ENCODE peak calls at places on chromosomes 1 and 21, in six cellular contexts. B, Y, M, W, A and T are unnamed samples.

GRCh38 chr1:187689137-187689536 is 860.4 kb downstream of the PLA2G4A start:
- DNase-seq in B (no peak), Y (no peak), A (no peak), W (peak; percentile 92), M (no peak), T (no peak)

GRCh38 chr1:28341591-28341990 is 12.8 kb downstream of the MED18 start:
- DNase-seq in B (no peak), M (no peak), A (no peak), W (peak; percentile 58), Y (no peak), T (no peak)

GRCh38 chr1:10779201-10779600 is 17.2 kb downstream of the CASZ1 start:
- DNase-seq in Y (no peak), W (peak; percentile 76), A (no peak), M (no peak), B (peak; percentile 78), T (no peak)

GRCh38 chr1:163072658-163073057 is 3.5 kb downstream of the RGS4 start:
- DNase-seq in W (peak; percentile 83), A (no peak), B (no peak), M (no peak), Y (no peak), T (no peak)

GRCh38 chr1:57017717-57018116 is 51.9 kb upstream of the C8B start:
- DNase-seq in B (peak; percentile 2), M (peak; percentile 29), A (no peak), W (no peak), Y (no peak), T (peak; percentile 30)

GRCh38 chr1:113641396-113641795 is 117.9 kb downstream of the PHTF1 start:
- DNase-seq in W (peak; percentile 18), Y (no peak), A (no peak), M (no peak), B (no peak), T (no peak)

GRCh38 chr1:205567716-205568115 is 63.2 kb downstream of the CDK18 start:
- DNase-seq in A (peak; percentile 53), Y (no peak), W (no peak), M (no peak), B (no peak), T (no peak)

GRCh38 chr1:118360817-118361216 is 175.8 kb upstream of the SPAG17 start:
- DNase-seq in M (no peak), A (no peak), Y (no peak), B (no peak), W (peak; percentile 72), T (no peak)

GRCh38 chr1:162857850-162858249 is 3.1 kb downstream of the CCDC190 start:
- DNase-seq in M (no peak), B (no peak), W (peak; percentile 72), Y (no peak), A (no peak), T (no peak)

GRCh38 chr1:10838541-10838940 is 42.1 kb upstream of the CASZ1 start:
- DNase-seq in B (no peak), A (no peak), Y (no peak), W (no peak), M (no peak), T (no peak)

GRCh38 chr1:54335396-54336056 is 70.7 kb downstream of the SSBP3 start:
- DNase-seq in Y (no peak), B (no peak), M (no peak), A (peak; percentile 87), W (peak; percentile 94), T (no peak)

GRCh38 chr1:54474500-54475235 is 68.5 kb upstream of the SSBP3 start:
- DNase-seq in M (no peak), A (no peak), Y (no peak), B (no peak), W (no peak), T (no peak)

GRCh38 chr1:227888404-227889046 is 59.2 kb downstream of the WNT9A start:
- DNase-seq in W (no peak), A (peak; percentile 57), B (no peak), M (no peak), Y (no peak), T (no peak)

GRCh38 chr1:62810420-62811274 is 26.7 kb downstream of the ATG4C start:
- DNase-seq in A (no peak), M (no peak), W (no peak), B (no peak), Y (no peak), T (no peak)

GRCh38 chr1:39509360-39510009 is 18.0 kb downstream of the BMP8A start:
- DNase-seq in B (no peak), W (peak; percentile 62), A (no peak), Y (no peak), M (no peak), T (no peak)

GRCh38 chr1:43348809-43349593 is 9.8 kb upstream of the CDC20 start:
- DNase-seq in B (peak; percentile 89), Y (peak; percentile 89), M (no peak), W (peak; percentile 79), A (peak; percentile 92), T (peak; percentile 93)

GRCh38 chr1:18419845-18420184 is 60.9 kb upstream of the KLHDC7A start:
- DNase-seq in Y (no peak), M (no peak), B (no peak), W (no peak), A (no peak), T (no peak)

GRCh38 chr21:32525282-32525681 is 60.0 kb downstream of the TCP10L start:
- DNase-seq in M (no peak), Y (no peak), B (no peak), W (no peak), A (no peak), T (no peak)

DNA sequence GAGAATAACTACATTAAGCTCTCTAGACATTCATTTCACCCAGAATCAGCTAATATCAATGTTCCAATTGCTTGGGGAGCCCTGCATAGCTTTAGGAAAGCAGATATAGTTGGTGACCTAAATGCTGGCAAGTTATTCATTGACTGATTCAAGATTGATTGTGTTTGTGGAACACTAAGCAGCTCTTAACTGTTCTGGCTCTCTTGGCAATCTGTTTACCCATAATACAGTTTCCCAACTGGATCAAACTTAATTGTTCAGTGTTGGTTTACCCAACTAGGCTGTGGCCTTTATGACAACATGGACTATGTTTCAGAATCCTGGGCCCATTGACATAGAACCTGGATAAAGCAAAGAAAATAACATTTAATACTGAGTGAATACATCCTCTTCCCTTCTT is 83.7 kb downstream of the NRDC start:
- DNase-seq in M (no peak), Y (no peak), A (no peak), W (no peak), B (no peak), T (no peak)
- H3K4me1 ChIP-seq in M (no peaks in the 10 kb centered on the region), Y (no peaks in the 10 kb centered on the region), A (no peaks in the 10 kb centered on the region), W (no peaks in the 10 kb centered on the region), B (no peaks in the 10 kb centered on the region), T (no peaks in the 10 kb centered on the region)

GRCh38 chr1:87495870-87496269 is 167.2 kb downstream of the LMO4 start:
- DNase-seq in A (no peak), B (no peak), Y (no peak), M (no peak), W (no peak), T (no peak)
- H3K4me3 ChIP-seq in A (peak overlapping the region; percentile 36), B (no peak overlapping the region), Y (no peak overlapping the region), M (no peak overlapping the region), W (no peak overlapping the region), T (no peak overlapping the region)

GRCh38 chr1:221711642-221712041 is 30.2 kb downstream of the DUSP10 start:
- DNase-seq in W (no peak), A (no peak), Y (no peak), B (no peak), M (no peak), T (no peak)
- H3K4me1 ChIP-seq in W (peaks cover 15% of the 10 kb centered on the region), A (no peaks in the 10 kb centered on the region), Y (peaks cover 9% of the 10 kb centered on the region), B (peaks cover 81% of the 10 kb centered on the region), M (peaks cover 6% of the 10 kb centered on the region), T (peaks cover 8% of the 10 kb centered on the region)

GRCh38 chr1:64357376-64357775 is 112.6 kb upstream of the CACHD1 start:
- DNase-seq in W (no peak), M (no peak), Y (no peak), B (no peak), A (no peak), T (peak; percentile 57)
- H3K4me3 ChIP-seq in W (no peak overlapping the region), M (no peak overlapping the region), Y (no peak overlapping the region), B (no peak overlapping the region), A (no peak overlapping the region), T (peak overlapping the region; percentile 13)

GRCh38 chr1:9013824-9014223 is 12.4 kb downstream of the SLC2A7 start:
- DNase-seq in B (no peak), A (no peak), W (no peak), M (no peak), Y (no peak), T (no peak)

GRCh38 chr1:9010781-9011323 is 15.4 kb downstream of the SLC2A7 start:
- DNase-seq in Y (no peak), A (no peak), B (no peak), M (no peak), W (no peak), T (no peak)

GRCh38 chr1:9008236-9008635 is 18.0 kb downstream of the SLC2A7 start:
- DNase-seq in W (no peak), B (no peak), M (no peak), A (no peak), Y (no peak), T (no peak)

GRCh38 chr1:9006956-9007615 is 19.1 kb downstream of the SLC2A7 start:
- DNase-seq in A (no peak), B (no peak), W (no peak), Y (no peak), M (no peak), T (no peak)

GRCh38 chr1:9009438-9010366 is 16.5 kb downstream of the SLC2A7 start:
- DNase-seq in M (no peak), B (peak; percentile 30), W (peak; percentile 24), A (no peak), Y (no peak), T (peak; percentile 39)
- H3K4me1 ChIP-seq in M (peaks cover 3% of the 10 kb centered on the region), B (peaks cover 3% of the 10 kb centered on the region), W (no peaks in the 10 kb centered on the region), A (no peaks in the 10 kb centered on the region), Y (no peaks in the 10 kb centered on the region), T (peaks cover 1% of the 10 kb centered on the region)

GRCh38 chr1:236009857-236010256 is 55.0 kb downstream of the NID1 start:
- DNase-seq in W (peak; percentile 55), Y (no peak), A (no peak), M (no peak), B (no peak), T (no peak)
- H3K4me3 ChIP-seq in W (no peak overlapping the region), Y (no peak overlapping the region), A (no peak overlapping the region), M (no peak overlapping the region), B (no peak overlapping the region), T (no peak overlapping the region)

DNA sequence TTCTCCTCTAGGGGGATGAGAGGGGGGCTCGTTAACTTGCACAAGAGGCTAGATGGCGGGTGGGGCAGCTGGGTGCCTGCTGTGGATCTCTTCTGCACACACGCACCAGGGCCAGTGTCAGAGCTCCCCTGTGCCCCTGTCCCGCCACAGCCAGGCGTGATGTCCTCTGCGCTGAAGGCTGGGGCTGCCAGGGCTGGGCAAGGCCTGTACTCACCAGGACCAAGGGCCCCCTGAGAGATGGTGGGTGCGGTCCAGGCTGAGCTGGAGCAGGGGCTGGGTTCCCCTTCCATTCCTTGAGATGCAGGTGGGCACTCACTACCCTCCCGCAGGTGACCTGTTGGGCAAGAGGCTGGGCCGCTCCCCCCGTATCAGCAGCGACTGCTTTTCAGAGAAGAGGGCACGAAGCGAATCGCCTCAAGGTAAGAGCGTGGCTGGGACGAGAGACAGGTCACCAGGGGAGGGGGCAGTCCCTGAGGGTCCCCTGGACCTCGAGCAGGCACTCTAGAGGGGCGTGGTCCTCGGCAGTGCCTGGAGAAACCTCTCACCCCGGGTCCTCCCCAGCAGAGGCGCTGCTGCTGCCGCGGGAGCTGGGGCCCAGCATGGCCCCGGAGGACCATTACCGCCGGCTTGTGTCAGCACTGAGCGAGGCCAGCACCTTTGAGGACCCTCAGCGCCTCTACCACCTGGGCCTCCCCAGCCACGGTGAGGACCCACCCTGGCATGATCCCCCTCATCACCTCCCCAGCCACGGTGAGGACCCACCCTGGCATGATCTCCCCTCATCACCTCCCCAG is 15.2 kb downstream of the SAMD11 start:
- DNase-seq in W (no peak), A (no peak), M (no peak), B (peak; percentile 43), Y (no peak), T (no peak)
- H3K4me1 ChIP-seq in W (peaks cover 18% of the 10 kb centered on the region), A (peaks cover 13% of the 10 kb centered on the region), M (peaks cover 17% of the 10 kb centered on the region), B (peaks cover 59% of the 10 kb centered on the region), Y (peaks cover 34% of the 10 kb centered on the region), T (peaks cover 33% of the 10 kb centered on the region)